ENCODE peak calls at places on chromosomes 7 and 10, in ten cellular contexts. T is endothelial cell of umbilical vein, W is suprapubic skin, D is K562, H is GM12891, K is transverse colon, N is spleen, L is stomach, A is breast epithelium, J is HCT116. E is an unnamed sample.

GRCh38 chr7:24576171-24577052 is 3.2 kb downstream of the PALS2 start:
- DNase-seq in K (no peak), N (no peak), L (peak), D (peak), W (no peak), J (peak), A (no peak), H (no peak), T (peak), E (no peak)

GRCh38 chr7:13604178-13604577 is 385.3 kb downstream of the ETV1 start:
- DNase-seq in L (no peak), D (no peak), N (no peak), H (no peak), T (no peak), K (no peak), W (no peak), J (no peak), A (no peak), E (no peak)

GRCh38 chr7:100093054-100093453 is 4.3 kb downstream of the COPS6 start:
- DNase-seq in A (no peak), D (no peak), L (no peak), T (peak), N (no peak), J (no peak), K (no peak), W (no peak), H (no peak), E (no peak)

GRCh38 chr7:121480566-121481335 is 84.6 kb upstream of the FAM3C start:
- DNase-seq in W (no peak), T (no peak), J (no peak), K (no peak), N (no peak), L (no peak), D (no peak), H (no peak), A (no peak), E (no peak)

GRCh38 chr10:26773633-26774032 is 76.1 kb downstream of the PDSS1 start:
- DNase-seq in H (no peak), T (no peak), L (no peak), D (no peak), W (no peak), N (no peak), J (no peak), K (no peak), A (no peak), E (no peak)

GRCh38 chr10:86970887-86971145 is 2.5 kb downstream of the ADIRF start:
- DNase-seq in H (no peak), L (no peak), K (no peak), A (no peak), W (no peak), J (no peak), D (no peak), N (no peak), T (no peak), E (no peak)

GRCh38 chr10:13971586-13972475 is 358.9 kb downstream of the FRMD4A start:
- DNase-seq in N (no peak), A (no peak), J (no peak), T (peak), K (no peak), W (no peak), D (no peak), L (no peak), H (no peak), E (no peak)

GRCh38 chr7:140079121-140079536 is 16.4 kb upstream of the PARP12 start:
- DNase-seq in L (no peak), W (no peak), T (peak), H (no peak), D (peak), A (no peak), K (no peak), N (no peak), J (no peak), E (no peak)

GRCh38 chr7:55488221-55488620 is 84.1 kb downstream of the VOPP1 start:
- DNase-seq in J (no peak), T (no peak), N (peak), L (no peak), W (no peak), H (no peak), D (no peak), K (no peak), A (no peak), E (no peak)

GRCh38 chr7:131657881-131658280 is 101.5 kb upstream of the PODXL start:
- DNase-seq in D (no peak), H (no peak), W (no peak), T (peak), N (peak), J (no peak), K (no peak), A (no peak), L (no peak), E (no peak)

GRCh38 chr7:24923172-24923865 is 56.7 kb downstream of the OSBPL3 start:
- DNase-seq in K (no peak), L (no peak), D (no peak), A (no peak), J (no peak), W (no peak), N (no peak), T (no peak), H (no peak), E (no peak)

GRCh38 chr10:121696854-121697253 is 98.6 kb upstream of the FGFR2 start:
- DNase-seq in A (no peak), W (no peak), N (no peak), K (peak), H (no peak), J (peak), L (peak), T (peak), D (peak), E (no peak)

GRCh38 chr7:42128703-42129102 is 108.3 kb downstream of the GLI3 start:
- DNase-seq in H (no peak), W (no peak), A (no peak), N (no peak), J (no peak), T (peak), K (no peak), L (no peak), D (no peak), E (no peak)

GRCh38 chr10:93947524-93947923 is 46.2 kb upstream of the PLCE1 start:
- DNase-seq in K (no peak), N (no peak), D (no peak), A (no peak), T (no peak), J (no peak), W (no peak), L (no peak), H (no peak), E (no peak)

GRCh38 chr10:113849140-113849803 is 4.6 kb downstream of the DCLRE1A start:
- DNase-seq in N (no peak), K (no peak), W (no peak), H (no peak), A (no peak), D (no peak), L (no peak), T (no peak), J (no peak), E (no peak)

GRCh38 chr10:30747633-30748032 is 118.1 kb upstream of the LYZL2 start:
- DNase-seq in L (no peak), H (no peak), T (no peak), A (no peak), N (no peak), J (no peak), D (no peak), W (no peak), K (no peak), E (no peak)

GRCh38 chr10:56286096-56286495 is 75.0 kb downstream of the ZWINT start:
- DNase-seq in W (no peak), J (no peak), D (no peak), K (no peak), H (no peak), T (no peak), N (no peak), A (no peak), L (no peak), E (no peak)

GRCh38 chr7:127446842-127447241 is 54.3 kb upstream of the ZNF800 start:
- DNase-seq in N (no peak), D (no peak), T (no peak), K (no peak), W (no peak), A (no peak), L (no peak), H (no peak), J (no peak), E (no peak)

GRCh38 chr7:73715648-73716317 is 3.7 kb downstream of the STX1A start:
- DNase-seq in A (no peak), J (peak), W (no peak), K (peak), H (no peak), D (peak), N (no peak), L (peak), T (peak), E (no peak)

GRCh38 chr10:127756264-127756663 is 19.3 kb downstream of the FOXI2 start:
- DNase-seq in H (no peak), D (no peak), K (no peak), L (no peak), J (no peak), N (no peak), A (no peak), W (no peak), T (no peak), E (no peak)

GRCh38 chr7:128117691-128118090 is 86.5 kb upstream of the LRRC4 start:
- DNase-seq in T (no peak), H (no peak), L (no peak), J (no peak), D (no peak), W (no peak), N (peak), A (no peak), K (no peak), E (no peak)

GRCh38 chr10:34650156-34650555 is 164.9 kb downstream of the PARD3 start:
- DNase-seq in H (no peak), J (no peak), L (no peak), T (no peak), W (no peak), N (no peak), K (no peak), D (no peak), A (no peak), E (no peak)

GRCh38 chr7:25171516-25171915 is 46.5 kb upstream of the CYCS start:
- DNase-seq in T (no peak), J (no peak), L (no peak), K (no peak), H (no peak), N (no peak), A (no peak), D (no peak), W (no peak), E (no peak)

GRCh38 chr7:7226407-7226806 is 44.1 kb downstream of the C1GALT1 start:
- DNase-seq in L (no peak), N (no peak), H (no peak), A (no peak), D (no peak), J (no peak), W (no peak), T (no peak), K (no peak), E (no peak)

GRCh38 chr10:112225771-112226438 is 42.3 kb upstream of the GPAM start:
- DNase-seq in D (no peak), K (no peak), J (no peak), N (no peak), W (no peak), T (no peak), L (no peak), A (no peak), H (no peak), E (no peak)

GRCh38 chr7:132564090-132564489 is 12.2 kb downstream of the PLXNA4 start:
- DNase-seq in L (no peak), H (no peak), A (no peak), W (no peak), J (no peak), D (no peak), T (no peak), N (no peak), K (no peak), E (no peak)

GRCh38 chr7:127702938-127703337 is 50.9 kb downstream of the SND1 start:
- DNase-seq in A (no peak), N (no peak), D (no peak), H (no peak), K (no peak), L (no peak), J (no peak), W (no peak), T (no peak), E (no peak)

GRCh38 chr7:22723171-22723601 is 3.8 kb upstream of the IL6 start:
- DNase-seq in W (no peak), T (peak), D (no peak), H (no peak), N (peak), K (peak), L (peak), A (no peak), J (no peak), E (no peak)

GRCh38 chr7:88328787-88329186 is 22.1 kb upstream of the STEAP4 start:
- DNase-seq in J (no peak), D (no peak), L (no peak), A (no peak), K (no peak), T (no peak), N (no peak), W (no peak), H (no peak), E (no peak)

GRCh38 chr7:130087364-130087763 is 17.0 kb downstream of the KLHDC10 start:
- DNase-seq in H (no peak), J (no peak), N (no peak), K (no peak), L (no peak), A (no peak), D (no peak), T (no peak), W (no peak), E (no peak)

DNA sequence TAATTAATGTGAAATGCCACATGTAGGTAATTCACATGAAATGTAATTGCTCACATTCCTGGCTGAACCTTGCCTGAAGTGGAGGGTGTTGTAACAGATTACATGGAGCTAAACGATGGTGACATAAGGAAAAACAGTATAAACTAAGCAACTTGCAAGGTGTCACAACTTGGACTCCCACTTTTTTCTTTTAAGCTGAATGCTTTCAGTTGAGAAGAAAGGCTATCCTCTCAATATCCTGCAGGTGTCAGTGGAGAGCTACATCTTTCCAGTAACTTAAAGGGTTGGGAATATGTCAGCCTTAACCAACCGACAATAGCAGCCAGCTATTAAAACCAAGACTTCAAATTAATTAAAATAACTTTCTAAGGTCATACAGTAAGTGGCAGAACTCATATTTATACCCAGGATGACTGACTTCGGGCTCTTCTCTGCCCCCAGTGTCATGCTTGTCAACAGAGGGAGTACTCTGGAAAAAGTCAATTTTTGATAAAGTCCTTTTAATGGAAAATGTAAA is 33.7 kb downstream of the NRBF2 start:
- DNase-seq in A (no peak), D (peak), J (peak), T (peak), K (no peak), W (no peak), N (no peak), H (no peak), L (no peak), E (no peak)
- TF ChIP-seq POLR2AphosphoS5 in A (peak), D (no peak), J (no peak), T (no peak), K (no peak), W (no peak), N (no peak), H (peak), L (no peak), E (peak)

GRCh38 chr7:102869195-102869594 is 43.6 kb upstream of the LRRC17 start:
- DNase-seq in N (no peak), W (no peak), J (no peak), D (no peak), H (no peak), T (no peak), A (no peak), L (no peak), K (no peak), E (no peak)

GRCh38 chr7:102872460-102872859 is 40.3 kb upstream of the LRRC17 start:
- DNase-seq in A (no peak), D (no peak), J (no peak), L (no peak), T (peak), N (no peak), K (no peak), W (no peak), H (no peak), E (no peak)

GRCh38 chr7:102864958-102865357 is 47.8 kb upstream of the LRRC17 start:
- DNase-seq in D (no peak), N (no peak), T (no peak), A (no peak), H (no peak), J (no peak), W (no peak), K (no peak), L (no peak), E (no peak)

DNA sequence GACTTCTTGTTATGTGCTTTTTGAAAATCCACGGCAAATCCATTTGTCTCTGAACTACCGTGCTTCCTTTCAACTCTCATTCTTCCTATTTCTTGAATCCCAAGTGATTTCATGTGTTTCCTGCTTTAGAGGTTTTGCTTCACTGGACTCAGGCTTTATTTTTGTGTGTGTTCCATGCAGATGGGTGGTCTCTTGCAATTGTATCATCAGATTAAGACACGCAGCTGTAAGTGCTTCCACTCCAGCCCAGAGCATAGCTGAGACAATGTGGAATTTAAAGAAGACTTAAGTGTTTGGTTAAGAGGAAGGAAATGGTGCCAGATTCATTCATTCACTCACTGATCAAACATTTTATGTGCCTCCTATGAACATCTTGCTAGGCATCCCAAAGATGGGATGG is 46.3 kb upstream of the LRRC17 start:
- DNase-seq in K (no peak), J (no peak), N (no peak), D (no peak), H (no peak), A (no peak), T (no peak), L (no peak), W (no peak), E (no peak)
- TF ChIP-seq POLR2A in K (no peak), J (no peak), N (no peak), D (no peak), H (no peak), A (no peak), T (no peak), L (no peak), W (no peak), E (no peak)

DNA sequence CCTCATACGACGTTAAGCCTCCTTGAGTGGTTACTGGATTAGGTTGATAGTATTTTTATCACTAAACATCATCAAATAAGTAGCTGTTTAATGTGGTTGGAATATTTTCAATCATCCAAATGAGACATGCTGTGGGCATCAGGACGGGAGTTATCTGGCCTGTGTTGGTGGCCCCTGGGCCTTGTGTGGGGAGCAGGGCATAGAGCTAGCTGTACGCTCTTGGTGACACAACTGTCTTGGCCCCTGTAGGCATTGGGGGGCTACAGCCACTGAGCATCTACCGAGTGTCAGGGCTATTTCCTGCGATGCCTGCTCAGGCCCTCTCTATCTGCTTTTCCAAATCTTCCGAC is 28.3 kb downstream of the BAG3 start:
- DNase-seq in A (no peak), W (no peak), H (no peak), T (no peak), J (no peak), N (peak), D (no peak), L (no peak), K (no peak), E (no peak)
- TF ChIP-seq POLR2AphosphoS5 in A (no peak), W (no peak), H (no peak), T (no peak), J (peak), N (no peak), D (no peak), L (no peak), K (no peak), E (no peak)

GRCh38 chr10:68406815-68407585 is at the start of gene RUFY2:
- DNase-seq in K (peak), N (peak), H (peak), J (peak), A (peak), W (peak), L (peak), T (peak), D (peak), E (peak)
- TF ChIP-seq POLR2A in K (peak), N (no peak), H (no peak), J (no peak), A (no peak), W (peak), L (no peak), T (peak), D (peak), E (peak)

GRCh38 chr7:102455596-102455995 is 9.1 kb downstream of the ALKBH4 start:
- DNase-seq in A (no peak), D (no peak), T (no peak), K (no peak), H (no peak), W (no peak), L (no peak), N (no peak), J (no peak), E (no peak)

GRCh38 chr7:102459221-102459844 is 5.3 kb downstream of the ALKBH4 start:
- DNase-seq in J (no peak), A (no peak), L (no peak), W (no peak), N (no peak), K (no peak), T (no peak), H (no peak), D (no peak), E (no peak)

GRCh38 chr7:102454423-102454822 is 10.2 kb downstream of the ALKBH4 start:
- DNase-seq in A (no peak), N (no peak), H (no peak), T (no peak), J (no peak), L (no peak), D (no peak), W (no peak), K (no peak), E (no peak)

GRCh38 chr7:102456327-102456726 is 8.3 kb downstream of the ALKBH4 start:
- DNase-seq in K (no peak), W (no peak), D (no peak), N (no peak), H (no peak), L (no peak), A (no peak), T (no peak), J (peak), E (no peak)

DNA sequence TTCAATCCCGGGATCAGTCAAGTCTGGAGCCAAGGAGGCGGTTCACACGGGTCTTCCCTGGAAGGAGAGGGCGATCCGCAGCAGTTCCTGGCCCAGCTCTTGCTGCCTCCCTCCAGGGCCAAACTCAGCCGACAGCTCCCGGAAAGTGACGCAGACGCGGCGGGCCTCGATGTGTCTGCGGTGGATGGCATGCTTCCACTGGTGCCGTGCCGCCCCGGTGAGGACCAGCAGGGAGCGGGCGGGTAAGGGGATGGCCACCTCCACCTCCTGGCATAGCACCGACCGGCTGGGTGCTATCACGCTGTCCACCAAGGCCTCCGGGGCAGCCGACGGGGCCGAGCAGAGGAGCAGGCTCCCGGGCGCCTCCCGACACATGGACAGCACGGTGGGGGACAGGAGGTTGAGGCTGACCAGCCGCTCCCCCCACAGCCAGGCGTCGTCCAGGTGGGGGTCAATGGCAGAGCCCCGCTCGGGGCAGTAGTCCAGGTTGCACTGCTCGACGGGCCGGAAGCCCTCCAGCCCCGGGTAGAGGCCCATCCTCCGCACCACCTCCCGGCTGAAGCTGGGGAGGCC is 7.2 kb downstream of the ALKBH4 start:
- DNase-seq in H (no peak), L (no peak), K (no peak), T (no peak), D (no peak), W (no peak), A (no peak), N (no peak), J (no peak), E (no peak)
- TF ChIP-seq POLR2AphosphoS5 in H (no peak), L (no peak), K (no peak), T (no peak), D (no peak), W (no peak), A (no peak), N (peak), J (no peak), E (no peak)

E was measured in GM12892.